ENCODE peak calls at places on chromosomes 12 and 14, in five cellular contexts. R is stimulated activated CD8-positive, alpha-beta memory T cell treated with anti-CD3 and anti-CD28 coated beads, Interleukin-12 subunit alpha, Interleukin-12 subunit beta, amount 100 ng/mL, for 4 hours; N is thoracic aorta; A is HT1080; B is WTC11. K is an unnamed sample.

GRCh38 chr14:101559624-101560533 is 1.4 kb upstream of the DIO3 start:
- DNase-seq in N (no peak), A (no peak), B (peak), R (no peak), K (peak)

GRCh38 chr12:28222081-28222700 is 31.9 kb downstream of the CCDC91 start:
- DNase-seq in B (no peak), N (no peak), A (no peak), R (peak), K (peak)

GRCh38 chr12:124868252-124868965 is 4.7 kb upstream of the SCARB1 start:
- DNase-seq in A (no peak), N (no peak), B (no peak), R (no peak), K (no peak)

GRCh38 chr12:124241776-124242528 is 52.9 kb upstream of the RFLNA start:
- DNase-seq in B (no peak), N (no peak), R (no peak), A (no peak), K (no peak)

GRCh38 chr14:80845877-80846276 is 95.7 kb downstream of the CEP128 start:
- DNase-seq in B (no peak), A (no peak), R (no peak), N (no peak), K (no peak)

GRCh38 chr12:39368096-39368495 is 74.8 kb downstream of the KIF21A start:
- DNase-seq in A (no peak), N (no peak), R (no peak), B (no peak), K (no peak)

GRCh38 chr12:17640615-17641014 is 449.4 kb downstream of the RERGL start:
- DNase-seq in N (no peak), R (no peak), A (no peak), B (no peak), K (no peak)

GRCh38 chr12:100845095-100845494 is 50.5 kb downstream of the ANO4 start:
- DNase-seq in R (no peak), B (no peak), A (peak), N (no peak), K (no peak)

GRCh38 chr14:54108481-54109471 is 152.2 kb upstream of the BMP4 start:
- DNase-seq in N (no peak), B (no peak), A (peak), R (no peak), K (peak)

GRCh38 chr12:99063182-99063581 is 418.1 kb downstream of the APAF1 start:
- DNase-seq in R (no peak), B (no peak), A (no peak), N (no peak), K (no peak)

GRCh38 chr12:10171954-10172353 is at the start of gene OLR1:
- DNase-seq in N (no peak), A (no peak), R (no peak), B (no peak), K (no peak)

GRCh38 chr14:21990116-21990515 is 316.5 kb upstream of the OR4E1 start:
- DNase-seq in N (no peak), B (no peak), A (no peak), R (no peak), K (no peak)

GRCh38 chr12:89622115-89622514 is 86.5 kb downstream of the ATP2B1 start:
- DNase-seq in R (no peak), N (no peak), B (no peak), A (no peak), K (no peak)

GRCh38 chr14:51145246-51145645 is 50.3 kb upstream of the TRIM9 start:
- DNase-seq in A (no peak), B (no peak), R (no peak), N (no peak), K (peak)

GRCh38 chr12:1297206-1297605 is 297.2 kb downstream of the FBXL14 start:
- DNase-seq in N (no peak), B (no peak), R (no peak), A (no peak), K (peak)

GRCh38 chr12:64598831-64599230 is 11.5 kb upstream of the RASSF3 start:
- DNase-seq in N (no peak), R (no peak), B (no peak), A (no peak), K (no peak)

GRCh38 chr14:64444984-64445845 is 20.1 kb upstream of the AKAP5 start:
- DNase-seq in N (no peak), R (peak), B (no peak), A (peak), K (peak)

GRCh38 chr14:69262516-69262915 is 2.6 kb downstream of the GALNT16 start:
- DNase-seq in N (no peak), R (no peak), B (no peak), A (no peak), K (no peak)

GRCh38 chr12:49050507-49051372 is 9.9 kb downstream of the KMT2D start:
- DNase-seq in N (no peak), A (no peak), B (no peak), R (no peak), K (no peak)

GRCh38 chr12:118120579-118121363 is 15.2 kb upstream of the PEBP1 start:
- DNase-seq in A (peak), N (no peak), B (peak), R (peak), K (peak)

GRCh38 chr12:81077329-81077685 is 572 bp upstream of the ACSS3 start:
- DNase-seq in N (no peak), A (no peak), B (peak), R (no peak), K (peak)

GRCh38 chr14:63214417-63215196 is 10.4 kb downstream of the RHOJ start:
- DNase-seq in R (no peak), A (no peak), B (no peak), N (no peak), K (peak)

GRCh38 chr12:3133410-3133793 is 56.2 kb downstream of the TSPAN9 start:
- DNase-seq in N (no peak), B (no peak), R (no peak), A (no peak), K (peak)

GRCh38 chr12:113142173-113142885 is 6.8 kb upstream of the RASAL1 start:
- DNase-seq in A (peak), R (no peak), N (no peak), B (no peak), K (no peak)

GRCh38 chr14:105891631-105892452 is 365.5 kb downstream of the TMEM121 start:
- DNase-seq in R (no peak), B (peak), N (no peak), A (no peak), K (no peak)

GRCh38 chr12:47811070-47811391 is 8.7 kb downstream of the HDAC7 start:
- DNase-seq in R (no peak), A (no peak), B (no peak), N (no peak), K (no peak)

GRCh38 chr14:53792909-53793308 is 163.7 kb downstream of the BMP4 start:
- DNase-seq in B (peak), R (no peak), A (peak), N (no peak), K (no peak)

GRCh38 chr12:104602426-104602825 is 145.7 kb downstream of the CHST11 start:
- DNase-seq in N (no peak), B (no peak), A (no peak), R (no peak), K (no peak)

GRCh38 chr14:61369097-61369496 is 47.7 kb downstream of the PRKCH start:
- DNase-seq in N (no peak), A (no peak), B (no peak), R (no peak), K (no peak)

GRCh38 chr14:51208982-51209381 is 31.1 kb upstream of the TMX1 start:
- DNase-seq in R (no peak), A (no peak), B (no peak), N (no peak), K (no peak)

GRCh38 chr14:102973706-102974280 is 51.3 kb downstream of the AMN start:
- DNase-seq in A (no peak), N (no peak), R (no peak), B (no peak), K (no peak)

GRCh38 chr12:110022980-110023633 is 23.9 kb downstream of the ANKRD13A start:
- DNase-seq in B (no peak), R (no peak), A (peak), N (no peak), K (peak)

GRCh38 chr12:8038659-8039114 is 6.2 kb downstream of the FOXJ2 start:
- DNase-seq in A (peak), R (no peak), B (peak), N (no peak), K (peak)

GRCh38 chr14:65676361-65677014 is 264.0 kb downstream of the FUT8 start:
- DNase-seq in B (no peak), N (no peak), A (no peak), R (no peak), K (no peak)

GRCh38 chr12:96876966-96877365 is 30.1 kb upstream of the NEDD1 start:
- DNase-seq in A (peak), R (no peak), B (no peak), N (no peak), K (no peak)

GRCh38 chr12:109719123-109720022 is 5.7 kb downstream of the FAM222A start:
- DNase-seq in R (no peak), A (no peak), B (peak), N (no peak), K (no peak)

GRCh38 chr12:10636611-10637010 is 23.2 kb upstream of the MAGOHB start:
- DNase-seq in N (no peak), B (no peak), A (no peak), R (no peak), K (no peak)

GRCh38 chr12:106428379-106428778 is 70.8 kb downstream of the POLR3B start:
- DNase-seq in N (no peak), B (no peak), R (no peak), A (no peak), K (peak)